ENCODE peak calls at places on chromosomes 12 and 14, in seven cellular contexts. One of them, this sample, is unnamed.

GRCh38 chr12:50992814-50993213 is 33.4 kb downstream of the SLC11A2 start:
- DNase-seq in K562: no peak
- DNase-seq in stomach: no peak
- DNase-seq in ovary: no peak
- DNase-seq in GM12878: no peak
- DNase-seq in A549: no peak
- DNase-seq in sigmoid colon: no peak
- DNase-seq in this sample: no peak

GRCh38 chr12:57611116-57611809 is at the start of gene ARHGEF25:
- DNase-seq in K562: peak; percentile 92
- DNase-seq in stomach: peak; percentile 53
- DNase-seq in ovary: peak; percentile 87
- DNase-seq in GM12878: no peak
- DNase-seq in A549: peak; percentile 84
- DNase-seq in sigmoid colon: peak; percentile 93
- DNase-seq in this sample: no peak

GRCh38 chr14:38342803-38343202 is 86.9 kb upstream of the CLEC14A start:
- DNase-seq in K562: no peak
- DNase-seq in stomach: no peak
- DNase-seq in ovary: no peak
- DNase-seq in GM12878: no peak
- DNase-seq in A549: no peak
- DNase-seq in sigmoid colon: no peak
- DNase-seq in this sample: no peak

GRCh38 chr12:91064640-91065039 is 6.8 kb upstream of the KERA start:
- DNase-seq in K562: no peak
- DNase-seq in stomach: no peak
- DNase-seq in ovary: no peak
- DNase-seq in GM12878: no peak
- DNase-seq in A549: no peak
- DNase-seq in sigmoid colon: no peak
- DNase-seq in this sample: no peak

GRCh38 chr14:54446201-54446693 is 5.1 kb upstream of the CNIH1 start:
- DNase-seq in K562: no peak
- DNase-seq in stomach: no peak
- DNase-seq in ovary: peak; percentile 67
- DNase-seq in GM12878: no peak
- DNase-seq in A549: no peak
- DNase-seq in sigmoid colon: no peak
- DNase-seq in this sample: no peak

GRCh38 chr12:18446245-18446644 is 184.9 kb downstream of the PIK3C2G start:
- DNase-seq in K562: peak; percentile 3
- DNase-seq in stomach: no peak
- DNase-seq in ovary: no peak
- DNase-seq in GM12878: no peak
- DNase-seq in A549: no peak
- DNase-seq in sigmoid colon: no peak
- DNase-seq in this sample: no peak

GRCh38 chr12:132623072-132623869 is 4.7 kb downstream of the P2RX2 start:
- DNase-seq in K562: no peak
- DNase-seq in stomach: no peak
- DNase-seq in ovary: no peak
- DNase-seq in GM12878: no peak
- DNase-seq in A549: no peak
- DNase-seq in sigmoid colon: no peak
- DNase-seq in this sample: no peak

GRCh38 chr12:50325890-50326391 is 42.6 kb upstream of the LIMA1 start:
- DNase-seq in K562: no peak
- DNase-seq in stomach: peak; percentile 62
- DNase-seq in ovary: no peak
- DNase-seq in GM12878: no peak
- DNase-seq in A549: no peak
- DNase-seq in sigmoid colon: no peak
- DNase-seq in this sample: no peak

GRCh38 chr12:79482921-79483320 is 207.8 kb downstream of the PAWR start:
- DNase-seq in K562: no peak
- DNase-seq in stomach: no peak
- DNase-seq in ovary: no peak
- DNase-seq in GM12878: no peak
- DNase-seq in A549: no peak
- DNase-seq in sigmoid colon: no peak
- DNase-seq in this sample: peak; percentile 79

GRCh38 chr14:69850086-69850735 is 29.0 kb upstream of the SMOC1 start:
- DNase-seq in K562: no peak
- DNase-seq in stomach: no peak
- DNase-seq in ovary: no peak
- DNase-seq in GM12878: no peak
- DNase-seq in A549: no peak
- DNase-seq in sigmoid colon: no peak
- DNase-seq in this sample: no peak

GRCh38 chr12:51419473-51420228 is 5.0 kb upstream of the SLC4A8 start:
- DNase-seq in K562: peak; percentile 25
- DNase-seq in stomach: no peak
- DNase-seq in ovary: no peak
- DNase-seq in GM12878: no peak
- DNase-seq in A549: peak; percentile 25
- DNase-seq in sigmoid colon: no peak
- DNase-seq in this sample: peak; percentile 24

GRCh38 chr12:25254271-25254880 is 3.6 kb upstream of the KRAS start:
- DNase-seq in K562: no peak
- DNase-seq in stomach: no peak
- DNase-seq in ovary: no peak
- DNase-seq in GM12878: no peak
- DNase-seq in A549: no peak
- DNase-seq in sigmoid colon: no peak
- DNase-seq in this sample: no peak

GRCh38 chr14:93941293-93941910 is 14.3 kb downstream of the FAM181A start:
- DNase-seq in K562: no peak
- DNase-seq in stomach: no peak
- DNase-seq in ovary: no peak
- DNase-seq in GM12878: no peak
- DNase-seq in A549: no peak
- DNase-seq in sigmoid colon: no peak
- DNase-seq in this sample: no peak

GRCh38 chr14:22837750-22838538 is 1.6 kb downstream of the MMP14 start:
- DNase-seq in K562: no peak
- DNase-seq in stomach: no peak
- DNase-seq in ovary: peak; percentile 83
- DNase-seq in GM12878: no peak
- DNase-seq in A549: no peak
- DNase-seq in sigmoid colon: peak; percentile 95
- DNase-seq in this sample: no peak

GRCh38 chr12:106291342-106291741 is 11.2 kb upstream of the TCP11L2 start:
- DNase-seq in K562: no peak
- DNase-seq in stomach: no peak
- DNase-seq in ovary: no peak
- DNase-seq in GM12878: no peak
- DNase-seq in A549: no peak
- DNase-seq in sigmoid colon: no peak
- DNase-seq in this sample: no peak

GRCh38 chr14:69260246-69260978 is 454 bp downstream of the GALNT16 start:
- DNase-seq in K562: no peak
- DNase-seq in stomach: no peak
- DNase-seq in ovary: peak; percentile 42
- DNase-seq in GM12878: no peak
- DNase-seq in A549: no peak
- DNase-seq in sigmoid colon: no peak
- DNase-seq in this sample: no peak

GRCh38 chr12:32885831-32886230 is 10.7 kb downstream of the PKP2 start:
- DNase-seq in K562: no peak
- DNase-seq in stomach: no peak
- DNase-seq in ovary: no peak
- DNase-seq in GM12878: no peak
- DNase-seq in A549: no peak
- DNase-seq in sigmoid colon: no peak
- DNase-seq in this sample: no peak

GRCh38 chr14:24145700-24146621 is at the start of gene PSME2:
- DNase-seq in K562: no peak
- DNase-seq in stomach: no peak
- DNase-seq in ovary: no peak
- DNase-seq in GM12878: no peak
- DNase-seq in A549: peak; percentile 51
- DNase-seq in sigmoid colon: no peak
- DNase-seq in this sample: no peak

DNA sequence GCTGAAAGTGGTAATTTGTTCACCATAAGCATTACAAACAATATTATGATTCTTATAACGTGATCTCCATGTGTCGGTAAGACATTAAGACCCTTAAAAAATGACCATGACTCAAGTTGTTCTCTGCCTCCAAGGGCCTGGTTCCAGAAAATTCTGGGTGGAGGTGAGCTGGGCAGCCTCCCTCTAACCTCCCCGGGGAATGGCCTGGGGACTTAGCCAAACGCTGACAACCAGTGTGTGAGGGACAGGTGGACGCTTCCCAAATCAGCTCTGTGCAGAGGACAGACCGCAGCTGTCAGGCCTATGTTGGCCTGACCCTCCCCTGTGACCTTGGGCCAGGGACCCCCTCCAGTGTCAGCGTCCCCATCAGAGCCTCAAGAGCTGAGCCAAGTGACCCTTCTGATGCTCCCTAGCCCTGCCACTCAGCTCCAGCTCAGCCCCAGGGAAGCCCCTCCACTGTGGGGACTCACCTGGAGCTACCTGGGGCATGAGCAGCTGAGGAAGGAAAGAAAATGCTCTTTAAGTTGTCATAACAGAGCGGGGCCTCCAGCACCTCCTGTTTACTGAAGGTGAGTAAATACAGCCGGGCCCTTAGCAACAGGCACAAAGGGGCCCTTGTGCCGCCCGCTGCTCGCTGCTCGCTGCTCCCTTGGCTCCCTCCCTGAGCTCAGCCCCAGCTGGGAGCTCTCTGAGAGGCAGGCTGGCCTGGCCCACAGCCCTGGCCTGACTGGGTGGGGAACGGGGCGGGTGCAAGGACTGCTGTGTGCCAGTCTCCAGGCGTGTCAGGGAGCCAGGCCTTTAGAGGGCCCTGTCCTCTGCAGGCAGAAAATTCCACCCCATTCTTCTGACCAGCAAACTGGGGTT is 116.6 kb downstream of the CALM1 start:
- DNase-seq in K562: no peak
- DNase-seq in stomach: peak; percentile 95
- DNase-seq in ovary: peak; percentile 63
- DNase-seq in GM12878: no peak
- DNase-seq in A549: no peak
- DNase-seq in sigmoid colon: peak; percentile 90
- DNase-seq in this sample: no peak
- TF ChIP-seq CTCF in K562: no peak
- TF ChIP-seq CTCF in stomach: no peak
- TF ChIP-seq CTCF in ovary: no peak
- TF ChIP-seq CTCF in GM12878: no peak
- TF ChIP-seq CTCF in A549: no peak
- TF ChIP-seq CTCF in sigmoid colon: no peak
- TF ChIP-seq CTCF in this sample: no peak

DNA sequence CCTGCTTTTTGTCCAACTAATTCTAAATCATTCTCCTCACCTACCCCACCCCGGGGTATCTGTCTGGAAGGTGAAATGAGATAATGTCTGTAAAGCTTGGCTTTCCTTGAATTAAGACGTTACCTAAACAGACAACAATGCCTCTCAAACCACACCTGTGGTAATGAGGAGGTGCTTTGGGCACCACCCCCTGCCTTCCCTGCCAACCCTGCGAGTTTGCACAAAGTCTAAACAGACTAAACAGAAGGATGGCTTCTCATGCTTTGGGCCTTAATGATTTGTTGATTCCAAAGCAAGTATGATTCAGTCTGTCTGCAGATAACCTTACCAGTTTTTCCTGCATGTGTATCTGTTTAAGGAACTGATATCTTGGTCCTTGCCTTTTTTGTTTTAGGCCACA is 82.4 kb downstream of the ZFC3H1 start:
- DNase-seq in K562: no peak
- DNase-seq in stomach: no peak
- DNase-seq in ovary: no peak
- DNase-seq in GM12878: no peak
- DNase-seq in A549: no peak
- DNase-seq in sigmoid colon: no peak
- DNase-seq in this sample: no peak
- TF ChIP-seq EP300 in K562: no peak
- TF ChIP-seq EP300 in stomach: no peak
- TF ChIP-seq EP300 in ovary: no peak
- TF ChIP-seq EP300 in GM12878: no peak
- TF ChIP-seq EP300 in A549: no peak
- TF ChIP-seq EP300 in sigmoid colon: no peak
- TF ChIP-seq EP300 in this sample: no peak

GRCh38 chr12:49298160-49298559 is 3.2 kb downstream of the PRPH start:
- DNase-seq in K562: no peak
- DNase-seq in stomach: no peak
- DNase-seq in ovary: no peak
- DNase-seq in GM12878: no peak
- DNase-seq in A549: no peak
- DNase-seq in sigmoid colon: peak; percentile 40
- DNase-seq in this sample: no peak
- TF ChIP-seq CTCF in K562: peak; percentile 9
- TF ChIP-seq CTCF in stomach: no peak
- TF ChIP-seq CTCF in ovary: no peak
- TF ChIP-seq CTCF in GM12878: peak; percentile 26
- TF ChIP-seq CTCF in A549: peak; percentile 24
- TF ChIP-seq CTCF in sigmoid colon: no peak
- TF ChIP-seq CTCF in this sample: no peak

GRCh38 chr12:53381739-53382630 is 2.0 kb downstream of the SP1 start:
- DNase-seq in K562: peak; percentile 23
- DNase-seq in stomach: peak; percentile 57
- DNase-seq in ovary: peak; percentile 30
- DNase-seq in GM12878: peak; percentile 63
- DNase-seq in A549: no peak
- DNase-seq in sigmoid colon: peak; percentile 75
- DNase-seq in this sample: no peak

GRCh38 chr12:53379389-53380103 is 430 bp upstream of the SP1 start:
- DNase-seq in K562: peak; percentile 95
- DNase-seq in stomach: peak; percentile 100
- DNase-seq in ovary: peak; percentile 98
- DNase-seq in GM12878: peak; percentile 100
- DNase-seq in A549: peak; percentile 97
- DNase-seq in sigmoid colon: peak; percentile 100
- DNase-seq in this sample: peak; percentile 100

GRCh38 chr12:53380797-53381738 is 1.1 kb downstream of the SP1 start:
- DNase-seq in K562: no peak
- DNase-seq in stomach: no peak
- DNase-seq in ovary: no peak
- DNase-seq in GM12878: no peak
- DNase-seq in A549: no peak
- DNase-seq in sigmoid colon: peak; percentile 75
- DNase-seq in this sample: no peak

GRCh38 chr12:53378705-53379388 is 1.1 kb upstream of the SP1 start:
- DNase-seq in K562: no peak
- DNase-seq in stomach: no peak
- DNase-seq in ovary: peak; percentile 7
- DNase-seq in GM12878: no peak
- DNase-seq in A549: peak; percentile 41
- DNase-seq in sigmoid colon: no peak
- DNase-seq in this sample: no peak

GRCh38 chr12:53380104-53380796 is at the start of gene SP1:
- DNase-seq in K562: peak; percentile 91
- DNase-seq in stomach: peak; percentile 94
- DNase-seq in ovary: peak; percentile 92
- DNase-seq in GM12878: peak; percentile 62
- DNase-seq in A549: peak; percentile 70
- DNase-seq in sigmoid colon: peak; percentile 97
- DNase-seq in this sample: peak; percentile 98
- TF ChIP-seq EP300 in K562: no peak
- TF ChIP-seq EP300 in stomach: no peak
- TF ChIP-seq EP300 in ovary: no peak
- TF ChIP-seq EP300 in GM12878: no peak
- TF ChIP-seq EP300 in A549: no peak
- TF ChIP-seq EP300 in sigmoid colon: no peak
- TF ChIP-seq EP300 in this sample: no peak

GRCh38 chr14:53412819-53413664 is 259.9 kb upstream of the DDHD1 start:
- DNase-seq in K562: no peak
- DNase-seq in stomach: no peak
- DNase-seq in ovary: no peak
- DNase-seq in GM12878: no peak
- DNase-seq in A549: no peak
- DNase-seq in sigmoid colon: no peak
- DNase-seq in this sample: no peak
- TF ChIP-seq CTCF in K562: no peak
- TF ChIP-seq CTCF in stomach: no peak
- TF ChIP-seq CTCF in ovary: no peak
- TF ChIP-seq CTCF in GM12878: peak; percentile 38
- TF ChIP-seq CTCF in A549: peak; percentile 38
- TF ChIP-seq CTCF in sigmoid colon: no peak
- TF ChIP-seq CTCF in this sample: peak; percentile 30